ENCODE peak calls at places on chromosomes 6 and 20, in five cellular contexts. F is bronchial epithelial cell, P is AG04450, M is kidney tubule cell, O is GM19239. U is an unnamed sample.

GRCh38 chr20:38473353-38473795 is 731 bp downstream of the RALGAPB start:
- DNase-seq in F (no peak), M (no peak), P (no peak), O (no peak), U (peak; percentile 54)

GRCh38 chr6:16841241-16841640 is 80.0 kb upstream of the ATXN1 start:
- DNase-seq in P (no peak), O (no peak), M (peak; percentile 53), F (peak; percentile 88), U (no peak)

GRCh38 chr6:128493877-128494276 is 26.5 kb downstream of the PTPRK start:
- DNase-seq in M (no peak), O (no peak), F (no peak), P (no peak), U (no peak)

GRCh38 chr6:29633532-29633901 is 534 bp upstream of the GABBR1 start:
- DNase-seq in M (no peak), O (no peak), P (no peak), F (no peak), U (no peak)

GRCh38 chr20:36478137-36478905 is 63.0 kb upstream of the MYL9 start:
- DNase-seq in M (no peak), P (no peak), F (no peak), O (no peak), U (no peak)

GRCh38 chr6:2504495-2505064 is 246.1 kb downstream of the MYLK4 start:
- DNase-seq in O (no peak), M (no peak), F (no peak), P (no peak), U (no peak)

GRCh38 chr6:144781836-144782235 is 496.7 kb downstream of the UTRN start:
- DNase-seq in O (no peak), P (no peak), M (no peak), F (no peak), U (no peak)

GRCh38 chr6:28555136-28555535 is 29.5 kb downstream of the GPX5 start:
- DNase-seq in P (no peak), M (peak; percentile 37), O (no peak), F (no peak), U (no peak)

GRCh38 chr20:44579313-44580090 is 2.9 kb upstream of the PKIG start:
- DNase-seq in O (no peak), M (no peak), F (no peak), P (no peak), U (peak; percentile 83)

GRCh38 chr6:39821014-39821738 is 29.0 kb downstream of the DAAM2 start:
- DNase-seq in F (no peak), P (no peak), M (no peak), O (no peak), U (no peak)

GRCh38 chr6:21348462-21349195 is 244.9 kb upstream of the SOX4 start:
- DNase-seq in O (no peak), F (peak; percentile 33), M (peak; percentile 83), P (peak; percentile 23), U (peak; percentile 59)

GRCh38 chr20:24987873-24988835 is 4.4 kb downstream of the APMAP start:
- DNase-seq in M (no peak), P (no peak), O (no peak), F (no peak), U (no peak)

GRCh38 chr6:87756858-87757257 is 54.8 kb upstream of the AKIRIN2 start:
- DNase-seq in M (peak; percentile 71), P (peak; percentile 57), O (peak; percentile 74), F (peak; percentile 92), U (peak; percentile 33)

GRCh38 chr20:45826381-45827019 is 612 bp downstream of the TNNC2 start:
- DNase-seq in M (no peak), P (no peak), O (no peak), F (no peak), U (no peak)

GRCh38 chr20:58342104-58342945 is 32.8 kb downstream of the RAB22A start:
- DNase-seq in P (no peak), F (peak; percentile 93), O (no peak), M (peak; percentile 67), U (no peak)

GRCh38 chr6:104541411-104541810 is 318.3 kb downstream of the HACE1 start:
- DNase-seq in O (no peak), F (no peak), M (no peak), P (no peak), U (no peak)

GRCh38 chr6:100633096-100633766 is 168.5 kb upstream of the SIM1 start:
- DNase-seq in M (peak; percentile 92), F (peak; percentile 93), O (no peak), P (peak; percentile 10), U (peak; percentile 61)

GRCh38 chr20:17751640-17752039 is 51.9 kb downstream of the BANF2 start:
- DNase-seq in F (no peak), P (no peak), M (no peak), O (no peak), U (no peak)

GRCh38 chr6:53103993-53104675 is 38.9 kb downstream of the FBXO9 start:
- DNase-seq in P (no peak), O (no peak), M (peak; percentile 45), F (peak; percentile 48), U (peak; percentile 64)

GRCh38 chr20:31764641-31765305 is 25.7 kb downstream of the TPX2 start:
- DNase-seq in O (no peak), P (no peak), M (no peak), F (no peak), U (no peak)

GRCh38 chr6:48667797-48668196 is 556.8 kb upstream of the PTCHD4 start:
- DNase-seq in O (no peak), M (no peak), P (no peak), F (no peak), U (no peak)

GRCh38 chr6:104601008-104601745 is 258.5 kb downstream of the HACE1 start:
- DNase-seq in M (no peak), P (no peak), O (no peak), F (no peak), U (no peak)

GRCh38 chr20:46312075-46312944 is 4.0 kb upstream of the CDH22 start:
- DNase-seq in F (no peak), P (no peak), M (no peak), O (no peak), U (no peak)

GRCh38 chr6:12150812-12151432 is 138.8 kb downstream of the HIVEP1 start:
- DNase-seq in O (no peak), M (peak; percentile 58), P (no peak), F (peak; percentile 35), U (no peak)

GRCh38 chr6:155678361-155678760 is 222.7 kb upstream of the NOX3 start:
- DNase-seq in M (peak; percentile 32), P (peak; percentile 46), O (no peak), F (no peak), U (no peak)

GRCh38 chr6:128519132-128519930 is 1.1 kb downstream of the PTPRK start:
- DNase-seq in O (no peak), F (peak; percentile 23), P (no peak), M (peak; percentile 72), U (peak; percentile 61)

GRCh38 chr20:44805991-44806729 is 4.2 kb downstream of the RIMS4 start:
- DNase-seq in F (no peak), P (no peak), M (no peak), O (no peak), U (no peak)

GRCh38 chr20:10023911-10024310 is 10.9 kb upstream of the ANKEF1 start:
- DNase-seq in P (no peak), O (no peak), F (no peak), M (no peak), U (no peak)

GRCh38 chr6:79631800-79632172 is 657 bp downstream of the SH3BGRL2 start:
- DNase-seq in O (no peak), M (no peak), P (no peak), F (no peak), U (no peak)

GRCh38 chr6:157531169-157531985 is 150.4 kb downstream of the ZDHHC14 start:
- DNase-seq in F (no peak), M (peak; percentile 80), O (no peak), P (no peak), U (peak; percentile 31)

U was measured in lung microvascular endothelial cell.